ENCODE peak calls at places on chromosomes 1 and 21, in five cellular contexts. T is HT1080, V is A172, S is HEK293T, C is psoas muscle. U is an unnamed sample.

GRCh38 chr1:109718495-109718894 is 6.4 kb downstream of the GSTM5 start:
- DNase-seq in V (peak; percentile 42), T (peak; percentile 56), S (no peak), C (no peak), U (peak; percentile 47)

GRCh38 chr1:237794071-237794470 is 96.7 kb downstream of the ZP4 start:
- DNase-seq in V (peak; percentile 59), S (no peak), C (no peak), T (no peak), U (no peak)

GRCh38 chr1:45103534-45103933 is 91.5 kb downstream of the UROD start:
- DNase-seq in C (no peak), S (no peak), T (no peak), V (no peak), U (no peak)

GRCh38 chr1:160081261-160081936 is at the start of gene KCNJ9:
- DNase-seq in T (peak; percentile 9), S (no peak), C (no peak), V (no peak), U (peak; percentile 71)

GRCh38 chr1:196309386-196309785 is 298.9 kb downstream of the KCNT2 start:
- DNase-seq in S (no peak), T (peak; percentile 39), C (no peak), V (peak; percentile 48), U (peak; percentile 49)

GRCh38 chr1:36400825-36401601 is 3.3 kb upstream of the LSM10 start:
- DNase-seq in V (peak; percentile 43), C (peak; percentile 85), S (no peak), T (peak; percentile 97), U (no peak)

GRCh38 chr21:44517175-44517899 is 22.7 kb downstream of the KRTAP10-1 start:
- DNase-seq in S (peak; percentile 87), V (peak; percentile 100), T (peak; percentile 94), C (peak; percentile 42), U (peak; percentile 44)

GRCh38 chr1:109994654-109995053 is 10.1 kb downstream of the AHCYL1 start:
- DNase-seq in C (no peak), V (no peak), S (no peak), T (no peak), U (no peak)

GRCh38 chr1:24107462-24108225 is 4.3 kb downstream of the MYOM3 start:
- DNase-seq in T (peak; percentile 67), C (peak; percentile 53), S (no peak), V (peak; percentile 74), U (no peak)

GRCh38 chr1:154420961-154421924 is 16.1 kb downstream of the IL6R start:
- DNase-seq in T (no peak), C (no peak), S (no peak), V (no peak), U (no peak)

GRCh38 chr1:97094257-97094972 is 372.8 kb downstream of the PTBP2 start:
- DNase-seq in C (no peak), S (no peak), T (peak; percentile 88), V (peak; percentile 77), U (no peak)

GRCh38 chr1:153670257-153670858 is 435 bp downstream of the ILF2 start:
- DNase-seq in C (no peak), V (no peak), T (no peak), S (no peak), U (peak; percentile 33)

GRCh38 chr1:206703647-206704046 is 18.9 kb downstream of the MAPKAPK2 start:
- DNase-seq in C (no peak), T (no peak), V (no peak), S (no peak), U (no peak)

GRCh38 chr1:206734499-206735142 is 36.0 kb upstream of the IL19 start:
- DNase-seq in T (no peak), S (peak; percentile 76), C (peak; percentile 71), V (peak; percentile 50), U (peak; percentile 62)

GRCh38 chr1:7827134-7827955 is 25.5 kb downstream of the UTS2 start:
- DNase-seq in T (no peak), V (no peak), C (no peak), S (no peak), U (peak; percentile 41)

GRCh38 chr1:33502726-33503125 is 30.3 kb downstream of the ZSCAN20 start:
- DNase-seq in S (no peak), T (peak; percentile 78), V (peak; percentile 4), C (no peak), U (no peak)

GRCh38 chr1:90721210-90722194 is 4.4 kb upstream of the BARHL2 start:
- DNase-seq in S (peak; percentile 78), T (peak; percentile 63), V (peak; percentile 47), C (no peak), U (peak; percentile 89)

GRCh38 chr1:218481116-218481775 is 136.1 kb downstream of the TGFB2 start:
- DNase-seq in T (no peak), C (no peak), V (peak; percentile 79), S (no peak), U (no peak)